ENCODE peak calls at places on chromosomes 12 and 14, in ten cellular contexts. One of them, this sample, is unnamed.

GRCh38 chr12:12562016-12562483 is 613 bp downstream of the DUSP16 start:
- DNase-seq in colonic mucosa: peak; percentile 29
- DNase-seq in naive B cell: peak; percentile 52
- DNase-seq in mucosa of gallbladder: no peak
- DNase-seq in H7: peak; percentile 69
- DNase-seq in GM04504: peak; percentile 3
- DNase-seq in gastrocnemius medialis: peak; percentile 19
- DNase-seq in AG10803: peak; percentile 23
- DNase-seq in CD8-positive, alpha-beta T cell: peak; percentile 40
- DNase-seq in NCI-H748 treated with DMSO at 0.1 percent for 48 hours: no peak
- DNase-seq in this sample: peak; percentile 37

GRCh38 chr14:65509842-65510241 is 97.3 kb downstream of the FUT8 start:
- DNase-seq in colonic mucosa: no peak
- DNase-seq in CD8-positive, alpha-beta T cell: no peak
- DNase-seq in AG10803: no peak
- DNase-seq in H7: no peak
- DNase-seq in naive B cell: no peak
- DNase-seq in gastrocnemius medialis: no peak
- DNase-seq in NCI-H748 treated with DMSO at 0.1 percent for 48 hours: no peak
- DNase-seq in mucosa of gallbladder: no peak
- DNase-seq in GM04504: no peak
- DNase-seq in this sample: no peak

GRCh38 chr14:32469388-32470160 is 140.5 kb downstream of the AKAP6 start:
- DNase-seq in GM04504: no peak
- DNase-seq in mucosa of gallbladder: no peak
- DNase-seq in NCI-H748 treated with DMSO at 0.1 percent for 48 hours: peak; percentile 48
- DNase-seq in H7: no peak
- DNase-seq in colonic mucosa: no peak
- DNase-seq in AG10803: peak; percentile 73
- DNase-seq in naive B cell: peak; percentile 5
- DNase-seq in CD8-positive, alpha-beta T cell: no peak
- DNase-seq in gastrocnemius medialis: no peak
- DNase-seq in this sample: peak; percentile 16

GRCh38 chr12:65171073-65171472 is 1.7 kb downstream of the LEMD3 start:
- DNase-seq in H7: no peak
- DNase-seq in gastrocnemius medialis: no peak
- DNase-seq in GM04504: no peak
- DNase-seq in mucosa of gallbladder: no peak
- DNase-seq in AG10803: no peak
- DNase-seq in naive B cell: no peak
- DNase-seq in NCI-H748 treated with DMSO at 0.1 percent for 48 hours: no peak
- DNase-seq in colonic mucosa: no peak
- DNase-seq in CD8-positive, alpha-beta T cell: peak; percentile 7
- DNase-seq in this sample: no peak

GRCh38 chr14:95419569-95419968 is 96.9 kb downstream of the SYNE3 start:
- DNase-seq in gastrocnemius medialis: no peak
- DNase-seq in AG10803: no peak
- DNase-seq in NCI-H748 treated with DMSO at 0.1 percent for 48 hours: no peak
- DNase-seq in CD8-positive, alpha-beta T cell: no peak
- DNase-seq in mucosa of gallbladder: no peak
- DNase-seq in H7: no peak
- DNase-seq in colonic mucosa: no peak
- DNase-seq in naive B cell: no peak
- DNase-seq in GM04504: no peak
- DNase-seq in this sample: no peak

GRCh38 chr14:69321601-69322330 is 61.8 kb downstream of the GALNT16 start:
- DNase-seq in gastrocnemius medialis: no peak
- DNase-seq in colonic mucosa: no peak
- DNase-seq in CD8-positive, alpha-beta T cell: no peak
- DNase-seq in naive B cell: no peak
- DNase-seq in GM04504: no peak
- DNase-seq in mucosa of gallbladder: no peak
- DNase-seq in H7: no peak
- DNase-seq in AG10803: peak; percentile 12
- DNase-seq in NCI-H748 treated with DMSO at 0.1 percent for 48 hours: no peak
- DNase-seq in this sample: no peak

GRCh38 chr14:89125216-89125615 is 291.8 kb downstream of the FOXN3 start:
- DNase-seq in GM04504: no peak
- DNase-seq in AG10803: no peak
- DNase-seq in mucosa of gallbladder: no peak
- DNase-seq in naive B cell: no peak
- DNase-seq in CD8-positive, alpha-beta T cell: no peak
- DNase-seq in NCI-H748 treated with DMSO at 0.1 percent for 48 hours: no peak
- DNase-seq in colonic mucosa: no peak
- DNase-seq in gastrocnemius medialis: no peak
- DNase-seq in H7: no peak
- DNase-seq in this sample: no peak

GRCh38 chr12:67885370-67886169 is 103.7 kb upstream of the IFNG-AS1 start:
- DNase-seq in gastrocnemius medialis: no peak
- DNase-seq in H7: no peak
- DNase-seq in GM04504: no peak
- DNase-seq in mucosa of gallbladder: no peak
- DNase-seq in naive B cell: no peak
- DNase-seq in colonic mucosa: no peak
- DNase-seq in CD8-positive, alpha-beta T cell: no peak
- DNase-seq in AG10803: peak; percentile 55
- DNase-seq in NCI-H748 treated with DMSO at 0.1 percent for 48 hours: no peak
- DNase-seq in this sample: peak; percentile 78

GRCh38 chr12:111034148-111034910 is 114.0 kb upstream of the MYL2 start:
- DNase-seq in GM04504: no peak
- DNase-seq in CD8-positive, alpha-beta T cell: no peak
- DNase-seq in gastrocnemius medialis: no peak
- DNase-seq in mucosa of gallbladder: no peak
- DNase-seq in AG10803: no peak
- DNase-seq in colonic mucosa: no peak
- DNase-seq in naive B cell: no peak
- DNase-seq in H7: peak; percentile 90
- DNase-seq in NCI-H748 treated with DMSO at 0.1 percent for 48 hours: peak; percentile 25
- DNase-seq in this sample: no peak

GRCh38 chr14:105857816-105858675 is 331.7 kb downstream of the TMEM121 start:
- DNase-seq in H7: no peak
- DNase-seq in CD8-positive, alpha-beta T cell: peak; percentile 12
- DNase-seq in gastrocnemius medialis: no peak
- DNase-seq in naive B cell: peak; percentile 47
- DNase-seq in NCI-H748 treated with DMSO at 0.1 percent for 48 hours: no peak
- DNase-seq in colonic mucosa: no peak
- DNase-seq in mucosa of gallbladder: no peak
- DNase-seq in AG10803: no peak
- DNase-seq in GM04504: no peak
- DNase-seq in this sample: no peak

GRCh38 chr12:120150919-120151525 is 34.5 kb upstream of the RAB35 start:
- DNase-seq in H7: no peak
- DNase-seq in CD8-positive, alpha-beta T cell: no peak
- DNase-seq in GM04504: no peak
- DNase-seq in mucosa of gallbladder: no peak
- DNase-seq in naive B cell: no peak
- DNase-seq in AG10803: no peak
- DNase-seq in colonic mucosa: no peak
- DNase-seq in gastrocnemius medialis: no peak
- DNase-seq in NCI-H748 treated with DMSO at 0.1 percent for 48 hours: no peak
- DNase-seq in this sample: no peak

GRCh38 chr14:34247605-34248004 is 214.4 kb downstream of the SPTSSA start:
- DNase-seq in NCI-H748 treated with DMSO at 0.1 percent for 48 hours: no peak
- DNase-seq in mucosa of gallbladder: no peak
- DNase-seq in AG10803: no peak
- DNase-seq in GM04504: no peak
- DNase-seq in gastrocnemius medialis: no peak
- DNase-seq in H7: no peak
- DNase-seq in naive B cell: no peak
- DNase-seq in colonic mucosa: no peak
- DNase-seq in CD8-positive, alpha-beta T cell: no peak
- DNase-seq in this sample: no peak

GRCh38 chr12:108371801-108372344 is 32.8 kb upstream of the CMKLR1 start:
- DNase-seq in naive B cell: no peak
- DNase-seq in GM04504: peak; percentile 17
- DNase-seq in NCI-H748 treated with DMSO at 0.1 percent for 48 hours: no peak
- DNase-seq in mucosa of gallbladder: peak; percentile 13
- DNase-seq in AG10803: peak; percentile 85
- DNase-seq in CD8-positive, alpha-beta T cell: no peak
- DNase-seq in gastrocnemius medialis: no peak
- DNase-seq in H7: no peak
- DNase-seq in colonic mucosa: no peak
- DNase-seq in this sample: no peak

GRCh38 chr12:121805171-121805687 is 1.4 kb downstream of the SETD1B start:
- DNase-seq in mucosa of gallbladder: no peak
- DNase-seq in AG10803: no peak
- DNase-seq in H7: peak; percentile 78
- DNase-seq in naive B cell: no peak
- DNase-seq in gastrocnemius medialis: no peak
- DNase-seq in GM04504: no peak
- DNase-seq in colonic mucosa: peak; percentile 51
- DNase-seq in CD8-positive, alpha-beta T cell: no peak
- DNase-seq in NCI-H748 treated with DMSO at 0.1 percent for 48 hours: peak; percentile 6
- DNase-seq in this sample: no peak